ENCODE peak calls at places on chromosome 11, in six cellular contexts. R is neural progenitor cell, P is neuronal stem cell, J is GM23248, U is HCT116, H is PC-3. O is an unnamed sample.
A peak's percentile ranks its signal among the peaks of the same experiment; 100 is the strongest.

GRCh38 chr11:83957038-83957900 is 671.1 kb upstream of the CCDC90B start:
- DNase-seq in P (no peak), R (no peak), U (no peak), H (no peak), J (no peak), O (no peak)

GRCh38 chr11:126815111-126815510 is 185.5 kb downstream of the KIRREL3 start:
- DNase-seq in U (no peak), J (peak; percentile 59), H (no peak), R (no peak), P (no peak), O (no peak)

GRCh38 chr11:36098976-36099375 is 155.1 kb downstream of the LDLRAD3 start:
- DNase-seq in P (no peak), U (no peak), R (no peak), J (no peak), H (no peak), O (no peak)

GRCh38 chr11:58992489-58992888 is 53.2 kb downstream of the GLYATL1 start:
- DNase-seq in J (no peak), R (no peak), P (no peak), H (no peak), U (no peak), O (no peak)

GRCh38 chr11:127862406-127862805 is 725.0 kb downstream of the ETS1 start:
- DNase-seq in P (no peak), U (no peak), H (peak; percentile 19), J (peak; percentile 9), R (no peak), O (no peak)

GRCh38 chr11:105124756-105125155 is 14.8 kb downstream of the CARD18 start:
- DNase-seq in U (no peak), J (no peak), R (no peak), P (no peak), H (no peak), O (no peak)

GRCh38 chr11:66718320-66718971 is 10.6 kb downstream of the SPTBN2 start:
- DNase-seq in P (no peak), R (no peak), J (no peak), U (no peak), H (no peak), O (no peak)

GRCh38 chr11:117385471-117385870 is 57.8 kb downstream of the CEP164 start:
- DNase-seq in P (no peak), R (no peak), U (no peak), H (no peak), J (no peak), O (no peak)

GRCh38 chr11:70944636-70945035 is 307.7 kb downstream of the SHANK2 start:
- DNase-seq in U (no peak), P (no peak), R (no peak), H (no peak), J (no peak), O (no peak)

GRCh38 chr11:94175545-94175944 is 46.9 kb downstream of the PANX1 start:
- DNase-seq in H (no peak), U (no peak), P (no peak), R (no peak), J (peak; percentile 96), O (no peak)

GRCh38 chr11:12282676-12283075 is 94.7 kb upstream of the PARVA start:
- DNase-seq in H (no peak), U (no peak), P (no peak), R (no peak), J (no peak), O (no peak)

GRCh38 chr11:70348608-70349007 is 49.7 kb upstream of the CTTN start:
- DNase-seq in U (no peak), J (no peak), H (no peak), P (no peak), R (no peak), O (no peak)

GRCh38 chr11:109236696-109237095 is 185.3 kb upstream of the C11orf87 start:
- DNase-seq in H (no peak), R (no peak), U (no peak), P (no peak), J (peak; percentile 55), O (no peak)

GRCh38 chr11:36455658-36456111 is 54.4 kb downstream of the TRAF6 start:
- DNase-seq in R (peak; percentile 62), J (peak; percentile 98), U (no peak), P (peak; percentile 29), H (peak; percentile 67), O (peak; percentile 23)

GRCh38 chr11:76772100-76772782 is 10.9 kb upstream of the TSKU start:
- DNase-seq in J (no peak), P (no peak), H (no peak), R (no peak), U (no peak), O (no peak)

GRCh38 chr11:133947298-133947905 is 9.4 kb downstream of the IGSF9B start:
- DNase-seq in U (no peak), H (peak; percentile 56), P (peak; percentile 66), J (peak; percentile 77), R (peak; percentile 91), O (peak; percentile 62)

GRCh38 chr11:98568011-98568410 is 452.7 kb upstream of the CNTN5 start:
- DNase-seq in P (no peak), J (no peak), U (no peak), R (no peak), H (no peak), O (no peak)

GRCh38 chr11:44592125-44592643 is 26.7 kb downstream of the CD82 start:
- DNase-seq in P (no peak), U (no peak), R (no peak), J (peak; percentile 88), H (no peak), O (no peak)

GRCh38 chr11:72141066-72141465 is 5.5 kb downstream of the FOLR3 start:
- DNase-seq in J (peak; percentile 96), P (no peak), R (no peak), U (no peak), H (peak; percentile 78), O (no peak)

GRCh38 chr11:128709402-128709801 is 15.5 kb downstream of the FLI1 start:
- DNase-seq in U (no peak), P (no peak), H (peak; percentile 95), J (peak; percentile 82), R (no peak), O (no peak)

GRCh38 chr11:133992121-133992520 is 35.4 kb upstream of the IGSF9B start:
- DNase-seq in R (no peak), J (no peak), P (no peak), U (no peak), H (no peak), O (no peak)

GRCh38 chr11:28730336-28730735 is 622.1 kb downstream of the METTL15 start:
- DNase-seq in P (no peak), R (no peak), H (peak; percentile 44), U (no peak), J (peak; percentile 80), O (no peak)

GRCh38 chr11:32087602-32088001 is 3.3 kb upstream of the RCN1 start:
- DNase-seq in H (peak; percentile 4), R (no peak), U (no peak), J (peak; percentile 55), P (no peak), O (no peak)

GRCh38 chr11:94134651-94135512 is 6.2 kb downstream of the PANX1 start:
- DNase-seq in J (peak; percentile 98), P (no peak), U (no peak), H (peak; percentile 90), R (no peak), O (no peak)

DNA sequence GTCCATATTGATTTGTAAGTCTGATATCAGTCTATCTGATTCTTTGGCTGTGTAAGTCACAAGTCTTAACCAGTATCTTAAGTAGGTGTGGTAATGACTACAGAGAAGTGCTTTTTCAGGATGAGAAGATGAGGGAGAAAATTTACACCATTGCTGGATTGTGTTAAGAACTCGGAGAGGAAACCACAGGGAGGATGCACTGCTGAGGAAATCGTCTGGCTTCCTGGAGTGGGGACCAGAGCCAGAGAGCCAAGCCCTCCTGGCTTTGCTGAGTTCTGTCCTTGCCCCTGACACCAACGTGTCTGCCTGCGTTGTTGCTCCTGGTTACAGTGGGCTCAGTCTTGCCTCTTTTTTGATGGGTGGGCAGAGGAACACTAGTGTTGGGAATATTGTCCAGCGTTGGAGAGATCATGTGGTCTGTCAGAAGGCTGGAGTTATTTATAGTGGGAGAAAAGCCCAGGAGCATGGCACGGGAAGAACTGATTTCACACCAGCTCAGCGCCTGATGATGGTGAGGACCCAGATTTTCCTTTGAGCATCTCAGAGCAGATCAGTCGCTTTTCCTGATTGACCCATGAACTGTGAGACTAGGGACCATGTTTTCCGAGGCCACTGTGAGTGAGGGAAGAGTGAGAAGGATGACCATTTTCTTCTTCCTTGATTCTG is 29.6 kb downstream of the MARK2 start:
- DNase-seq in P (no peak), H (no peak), R (no peak), U (no peak), J (peak; percentile 25), O (no peak)
- H3K27ac ChIP-seq in P (no peak overlapping the region), H (peak overlapping the region; percentile 10), R (no peak overlapping the region), U (no peak overlapping the region), J (no peak overlapping the region), O (no peak overlapping the region)

GRCh38 chr11:110908401-110909106 is 196.3 kb upstream of the ARHGAP20 start:
- DNase-seq in U (no peak), J (peak; percentile 97), P (no peak), H (peak; percentile 60), R (no peak), O (peak; percentile 9)
- H2AFZ ChIP-seq in U (no peak overlapping the region), J (no peak overlapping the region), P (no peak overlapping the region), H (no peak overlapping the region), R (no peak overlapping the region), O (no peak overlapping the region)

DNA sequence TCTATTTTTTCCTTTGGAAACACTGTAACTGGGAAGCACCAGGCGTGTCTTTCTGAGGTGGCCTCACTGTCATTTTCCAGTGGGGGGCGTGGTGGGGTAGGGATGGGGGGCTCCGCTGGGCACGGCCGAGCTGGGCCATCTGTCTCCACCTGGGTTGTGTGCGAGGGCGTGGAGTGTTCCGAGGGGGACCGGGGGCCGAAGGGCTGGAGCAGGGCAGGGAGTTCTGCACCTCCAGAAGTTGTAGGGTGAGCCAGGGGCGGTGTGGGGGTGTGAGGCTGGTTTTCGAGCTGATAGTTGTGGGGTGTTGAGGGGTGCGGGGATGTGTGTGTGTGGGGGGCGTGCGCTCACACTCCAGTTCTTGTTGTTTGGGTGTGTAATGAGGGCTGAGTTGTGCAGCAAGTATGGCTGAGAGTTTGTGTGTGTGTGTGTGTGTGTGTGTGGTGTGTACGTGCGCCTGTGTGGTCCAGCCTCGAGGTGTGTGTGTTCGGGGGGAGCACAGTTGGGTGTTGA is 10.8 kb downstream of the YPEL4 start:
- DNase-seq in P (peak; percentile 32), H (no peak), J (peak; percentile 24), R (peak; percentile 59), U (no peak), O (peak; percentile 49)
- H3K27ac ChIP-seq in P (peak overlapping the region; percentile 92), H (no peak overlapping the region), J (no peak overlapping the region), R (peak overlapping the region; percentile 100), U (peak overlapping the region; percentile 65), O (peak overlapping the region; percentile 92)

GRCh38 chr11:67731583-67731982 is 57.2 kb upstream of the ALDH3B2 start:
- DNase-seq in H (peak; percentile 12), P (no peak), J (no peak), R (no peak), U (no peak), O (no peak)

DNA sequence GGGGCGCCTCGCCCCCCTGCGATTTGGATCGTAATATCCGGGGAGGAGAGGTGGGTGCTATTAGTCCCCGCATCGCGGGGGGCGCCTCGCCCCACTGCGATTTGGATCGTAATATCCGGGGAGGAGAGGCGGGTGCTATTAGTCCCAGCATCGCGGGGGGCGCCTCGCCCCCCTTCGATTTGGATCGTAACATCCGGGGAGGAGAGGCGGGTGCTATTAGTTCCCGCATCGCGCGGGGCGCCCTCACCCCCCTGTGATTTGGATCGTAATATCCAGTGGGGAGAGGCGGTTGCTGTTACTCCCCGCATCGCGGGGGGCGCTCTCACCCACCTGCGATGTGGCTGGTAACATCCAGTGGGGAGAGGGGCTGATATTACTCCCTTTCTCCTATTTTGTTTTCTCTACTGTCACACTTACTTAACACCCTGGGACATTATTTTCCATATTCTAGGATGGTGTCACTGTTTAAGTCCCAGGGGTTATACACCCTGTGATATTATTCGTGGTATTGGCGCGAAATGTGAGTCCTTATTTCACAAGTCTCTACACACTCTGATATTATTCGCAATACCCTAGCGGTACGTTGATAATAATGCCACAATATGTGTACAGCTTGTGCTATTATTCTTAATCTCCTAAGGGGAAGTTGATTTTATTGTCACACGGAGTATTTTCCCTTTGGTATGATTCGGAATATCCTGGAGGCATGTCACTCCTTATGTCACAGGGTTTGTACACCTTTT is 57.8 kb upstream of the ALDH3B2 start:
- DNase-seq in P (no peak), U (peak; percentile 4), H (peak; percentile 32), R (peak; percentile 58), J (peak; percentile 7), O (peak; percentile 78)
- H2AFZ ChIP-seq in P (no peak overlapping the region), U (peak overlapping the region; percentile 2), H (peak overlapping the region; percentile 53), R (no peak overlapping the region), J (no peak overlapping the region), O (peak overlapping the region; percentile 79)

O was measured in DND-41.